ENCODE peak calls at places on chromosomes 1 and 21, in seven cellular contexts. C is HTR-8/SVneo; Y is C1 segment of cervical spinal cord; S is activated CD4-positive, alpha-beta T cell treated with anti-CD3 and anti-CD28 coated beads, Interleukin-2, amount 50 U/mL, for 4 hours; K is HCEC 1CT; D is GM23338; N is activated T-cell treated with anti-CD3 and anti-CD28 coated beads, Interleukin-2, amount 50 U/mL, for 48 hours. E is an unnamed sample.

GRCh38 chr21:29238967-29239289 is 59.8 kb upstream of the BACH1 start:
- DNase-seq in C (no peak), Y (no peak), S (no peak), K (no peak), D (no peak), N (no peak), E (no peak)

GRCh38 chr1:115641762-115642167 is at the start of gene VANGL1:
- DNase-seq in C (peak), Y (no peak), S (no peak), K (peak), D (peak), N (peak), E (no peak)

GRCh38 chr1:238191161-238191560 is 300.4 kb upstream of the ZP4 start:
- DNase-seq in C (no peak), Y (no peak), S (no peak), K (no peak), D (no peak), N (no peak), E (no peak)

GRCh38 chr1:99334991-99335390 is 70.7 kb downstream of the PLPPR4 start:
- DNase-seq in C (no peak), Y (no peak), S (no peak), K (no peak), D (no peak), N (no peak), E (no peak)

GRCh38 chr1:13700521-13701273 is 709 bp downstream of the PRDM2 start:
- DNase-seq in C (peak), Y (peak), S (peak), K (no peak), D (peak), N (peak), E (no peak)

GRCh38 chr1:50615036-50615750 is 191.9 kb upstream of the DMRTA2 start:
- DNase-seq in C (no peak), Y (no peak), S (no peak), K (no peak), D (no peak), N (no peak), E (no peak)

GRCh38 chr1:152566681-152567080 is at the start of gene LCE3E:
- DNase-seq in C (no peak), Y (no peak), S (no peak), K (no peak), D (no peak), N (no peak), E (no peak)

GRCh38 chr1:65827346-65827745 is 34.7 kb downstream of the PDE4B start:
- DNase-seq in C (no peak), Y (no peak), S (no peak), K (peak), D (no peak), N (no peak), E (no peak)

GRCh38 chr21:34824314-34824713 is 155.5 kb downstream of the CLIC6 start:
- DNase-seq in C (no peak), Y (no peak), S (no peak), K (no peak), D (no peak), N (no peak), E (no peak)

GRCh38 chr1:941588-942383 is 17.3 kb downstream of the NOC2L start:
- DNase-seq in C (no peak), Y (peak), S (no peak), K (peak), D (peak), N (no peak), E (no peak)